ENCODE peak calls at places on chromosomes 13 and 19, in four cellular contexts. One of them, this sample, is unnamed.

GRCh38 chr13:42364613-42365000 is 92.7 kb downstream of the AKAP11 start:
- DNase-seq in COR-L47: no peak
- DNase-seq in lung: no peak
- DNase-seq in Daoy: peak
- DNase-seq in this sample: no peak

GRCh38 chr13:102400619-102401125 is 1.2 kb downstream of the FGF14 start:
- DNase-seq in COR-L47: no peak
- DNase-seq in lung: peak
- DNase-seq in Daoy: peak
- DNase-seq in this sample: peak

GRCh38 chr13:20426766-20427448 is 98.8 kb downstream of the CRYL1 start:
- DNase-seq in COR-L47: no peak
- DNase-seq in lung: no peak
- DNase-seq in Daoy: no peak
- DNase-seq in this sample: no peak

GRCh38 chr19:2711175-2711936 is 8.9 kb upstream of the GNG7 start:
- DNase-seq in COR-L47: no peak
- DNase-seq in lung: no peak
- DNase-seq in Daoy: peak
- DNase-seq in this sample: no peak

GRCh38 chr13:100636441-100636840 is 38.2 kb downstream of the TMTC4 start:
- DNase-seq in COR-L47: peak
- DNase-seq in lung: no peak
- DNase-seq in Daoy: no peak
- DNase-seq in this sample: no peak

GRCh38 chr13:48561461-48562224 is 28.8 kb upstream of the RCBTB2 start:
- DNase-seq in COR-L47: no peak
- DNase-seq in lung: no peak
- DNase-seq in Daoy: no peak
- DNase-seq in this sample: no peak

GRCh38 chr13:51728972-51729371 is 75.0 kb downstream of the DHRS12 start:
- DNase-seq in COR-L47: no peak
- DNase-seq in lung: no peak
- DNase-seq in Daoy: peak
- DNase-seq in this sample: no peak

GRCh38 chr19:11046608-11047354 is 42.5 kb upstream of the LDLR start:
- DNase-seq in COR-L47: no peak
- DNase-seq in lung: no peak
- DNase-seq in Daoy: no peak
- DNase-seq in this sample: no peak

GRCh38 chr19:20558571-20558970 is 7.0 kb downstream of the ZNF737 start:
- DNase-seq in COR-L47: no peak
- DNase-seq in lung: no peak
- DNase-seq in Daoy: no peak
- DNase-seq in this sample: no peak

GRCh38 chr19:55683449-55684261 is 8.6 kb downstream of the EPN1 start:
- DNase-seq in COR-L47: no peak
- DNase-seq in lung: peak
- DNase-seq in Daoy: no peak
- DNase-seq in this sample: no peak

GRCh38 chr19:7645656-7646425 is 8.9 kb downstream of the STXBP2 start:
- DNase-seq in COR-L47: no peak
- DNase-seq in lung: no peak
- DNase-seq in Daoy: no peak
- DNase-seq in this sample: no peak

GRCh38 chr13:97344250-97345175 is 89.5 kb upstream of the RAP2A start:
- DNase-seq in COR-L47: peak
- DNase-seq in lung: peak
- DNase-seq in Daoy: peak
- DNase-seq in this sample: peak

This sample was measured in NCI-H345.